ENCODE peak calls at places on chromosome 20, in five cellular contexts. One of them, this sample, is unnamed.

GRCh38 chr20:6081236-6081635 is 27.4 kb upstream of the LRRN4 start:
- DNase-seq in retinal pigment epithelial cell: no peak
- DNase-seq in occipital lobe: no peak
- DNase-seq in COR-L47: no peak
- DNase-seq in ecto neural progenitor cell: no peak
- DNase-seq in this sample: no peak

GRCh38 chr20:44159711-44160110 is 27.3 kb downstream of the JPH2 start:
- DNase-seq in retinal pigment epithelial cell: no peak
- DNase-seq in occipital lobe: no peak
- DNase-seq in COR-L47: no peak
- DNase-seq in ecto neural progenitor cell: no peak
- DNase-seq in this sample: no peak

GRCh38 chr20:61789329-61789728 is 276.4 kb downstream of the TAF4 start:
- DNase-seq in retinal pigment epithelial cell: no peak
- DNase-seq in occipital lobe: no peak
- DNase-seq in COR-L47: no peak
- DNase-seq in ecto neural progenitor cell: no peak
- DNase-seq in this sample: no peak

GRCh38 chr20:13996265-13996664 is 949 bp downstream of the MACROD2 start:
- DNase-seq in retinal pigment epithelial cell: no peak
- DNase-seq in occipital lobe: no peak
- DNase-seq in COR-L47: no peak
- DNase-seq in ecto neural progenitor cell: no peak
- DNase-seq in this sample: no peak

GRCh38 chr20:840858-841567 is 7.5 kb downstream of the FAM110A start:
- DNase-seq in retinal pigment epithelial cell: no peak
- DNase-seq in occipital lobe: no peak
- DNase-seq in COR-L47: no peak
- DNase-seq in ecto neural progenitor cell: no peak
- DNase-seq in this sample: peak

GRCh38 chr20:3551681-3552434 is 81.0 kb downstream of the ATRN start:
- DNase-seq in retinal pigment epithelial cell: no peak
- DNase-seq in occipital lobe: no peak
- DNase-seq in COR-L47: no peak
- DNase-seq in ecto neural progenitor cell: no peak
- DNase-seq in this sample: no peak

GRCh38 chr20:24783631-24784492 is 165.2 kb upstream of the CST7 start:
- DNase-seq in retinal pigment epithelial cell: no peak
- DNase-seq in occipital lobe: no peak
- DNase-seq in COR-L47: peak
- DNase-seq in ecto neural progenitor cell: no peak
- DNase-seq in this sample: no peak

GRCh38 chr20:38550274-38550673 is 30.7 kb upstream of the ADIG start:
- DNase-seq in retinal pigment epithelial cell: no peak
- DNase-seq in occipital lobe: no peak
- DNase-seq in COR-L47: no peak
- DNase-seq in ecto neural progenitor cell: no peak
- DNase-seq in this sample: no peak

GRCh38 chr20:16477632-16478031 is 95.6 kb downstream of the KIF16B start:
- DNase-seq in retinal pigment epithelial cell: no peak
- DNase-seq in occipital lobe: no peak
- DNase-seq in COR-L47: no peak
- DNase-seq in ecto neural progenitor cell: no peak
- DNase-seq in this sample: no peak

GRCh38 chr20:22794200-22794599 is 209.8 kb upstream of the FOXA2 start:
- DNase-seq in retinal pigment epithelial cell: no peak
- DNase-seq in occipital lobe: no peak
- DNase-seq in COR-L47: no peak
- DNase-seq in ecto neural progenitor cell: no peak
- DNase-seq in this sample: peak

GRCh38 chr20:1491891-1492642 is 847 bp upstream of the SIRPB2 start:
- DNase-seq in retinal pigment epithelial cell: no peak
- DNase-seq in occipital lobe: no peak
- DNase-seq in COR-L47: no peak
- DNase-seq in ecto neural progenitor cell: no peak
- DNase-seq in this sample: no peak

GRCh38 chr20:59152559-59153354 is 10.9 kb upstream of the ZNF831 start:
- DNase-seq in retinal pigment epithelial cell: no peak
- DNase-seq in occipital lobe: no peak
- DNase-seq in COR-L47: no peak
- DNase-seq in ecto neural progenitor cell: no peak
- DNase-seq in this sample: no peak

GRCh38 chr20:49814057-49814675 is 1.5 kb downstream of the SLC9A8 start:
- DNase-seq in retinal pigment epithelial cell: no peak
- DNase-seq in occipital lobe: no peak
- DNase-seq in COR-L47: no peak
- DNase-seq in ecto neural progenitor cell: no peak
- DNase-seq in this sample: no peak

GRCh38 chr20:57020364-57020763 is 246.1 kb downstream of the BMP7 start:
- DNase-seq in retinal pigment epithelial cell: no peak
- DNase-seq in occipital lobe: no peak
- DNase-seq in COR-L47: no peak
- DNase-seq in ecto neural progenitor cell: no peak
- DNase-seq in this sample: no peak

GRCh38 chr20:21835042-21835441 is 129.6 kb downstream of the PAX1 start:
- DNase-seq in retinal pigment epithelial cell: no peak
- DNase-seq in occipital lobe: no peak
- DNase-seq in COR-L47: no peak
- DNase-seq in ecto neural progenitor cell: no peak
- DNase-seq in this sample: no peak

GRCh38 chr20:24991897-24992419 is 593 bp downstream of the APMAP start:
- DNase-seq in retinal pigment epithelial cell: no peak
- DNase-seq in occipital lobe: no peak
- DNase-seq in COR-L47: no peak
- DNase-seq in ecto neural progenitor cell: no peak
- DNase-seq in this sample: peak

GRCh38 chr20:55580475-55580874 is 424.8 kb downstream of the CBLN4 start:
- DNase-seq in retinal pigment epithelial cell: no peak
- DNase-seq in occipital lobe: no peak
- DNase-seq in COR-L47: no peak
- DNase-seq in ecto neural progenitor cell: no peak
- DNase-seq in this sample: no peak

GRCh38 chr20:36334281-36335075 is 28.3 kb downstream of the DLGAP4 start:
- DNase-seq in retinal pigment epithelial cell: no peak
- DNase-seq in occipital lobe: no peak
- DNase-seq in COR-L47: no peak
- DNase-seq in ecto neural progenitor cell: no peak
- DNase-seq in this sample: no peak

GRCh38 chr20:30912006-30912660 is 345.3 kb upstream of the DEFB115 start:
- DNase-seq in retinal pigment epithelial cell: no peak
- DNase-seq in occipital lobe: no peak
- DNase-seq in COR-L47: no peak
- DNase-seq in ecto neural progenitor cell: no peak
- DNase-seq in this sample: no peak

GRCh38 chr20:63662813-63663189 is 4.7 kb downstream of the RTEL1 start:
- DNase-seq in retinal pigment epithelial cell: no peak
- DNase-seq in occipital lobe: no peak
- DNase-seq in COR-L47: no peak
- DNase-seq in ecto neural progenitor cell: no peak
- DNase-seq in this sample: no peak

This sample was measured in NCI-H2081.